ENCODE peak calls at places on chromosome 4, in six cellular contexts. One of them, this sample, is unnamed.
A peak's percentile ranks its signal among the peaks of the same experiment; 100 is the strongest.

GRCh38 chr4:152970102-152970820 is 34.1 kb downstream of the FHDC1 start:
- DNase-seq in foreskin fibroblast: no peak
- DNase-seq in psoas muscle: no peak
- DNase-seq in fibroblast of lung: peak; percentile 90
- DNase-seq in kidney epithelial cell: no peak
- DNase-seq in fibroblast of the aortic adventitia: peak; percentile 51
- DNase-seq in this sample: no peak

GRCh38 chr4:73729534-73730165 is 10.7 kb upstream of the CXCL8 start:
- DNase-seq in foreskin fibroblast: peak; percentile 90
- DNase-seq in psoas muscle: peak; percentile 48
- DNase-seq in fibroblast of lung: peak; percentile 69
- DNase-seq in kidney epithelial cell: no peak
- DNase-seq in fibroblast of the aortic adventitia: peak; percentile 96
- DNase-seq in this sample: peak; percentile 83

GRCh38 chr4:94798808-94799207 is 41.1 kb downstream of the BMPR1B start:
- DNase-seq in foreskin fibroblast: no peak
- DNase-seq in psoas muscle: no peak
- DNase-seq in fibroblast of lung: peak; percentile 76
- DNase-seq in kidney epithelial cell: peak; percentile 50
- DNase-seq in fibroblast of the aortic adventitia: peak; percentile 68
- DNase-seq in this sample: no peak

GRCh38 chr4:40749717-40750460 is at the start of gene NSUN7:
- DNase-seq in foreskin fibroblast: no peak
- DNase-seq in psoas muscle: peak; percentile 18
- DNase-seq in fibroblast of lung: peak; percentile 61
- DNase-seq in kidney epithelial cell: peak; percentile 28
- DNase-seq in fibroblast of the aortic adventitia: no peak
- DNase-seq in this sample: no peak

GRCh38 chr4:44447563-44448504 is 775 bp downstream of the KCTD8 start:
- DNase-seq in foreskin fibroblast: no peak
- DNase-seq in psoas muscle: peak; percentile 39
- DNase-seq in fibroblast of lung: peak; percentile 61
- DNase-seq in kidney epithelial cell: no peak
- DNase-seq in fibroblast of the aortic adventitia: peak; percentile 8
- DNase-seq in this sample: peak; percentile 68

GRCh38 chr4:84698962-84699671 is 116.2 kb downstream of the CDS1 start:
- DNase-seq in foreskin fibroblast: no peak
- DNase-seq in psoas muscle: no peak
- DNase-seq in fibroblast of lung: no peak
- DNase-seq in kidney epithelial cell: no peak
- DNase-seq in fibroblast of the aortic adventitia: no peak
- DNase-seq in this sample: no peak

GRCh38 chr4:91436556-91436955 is 867.2 kb upstream of the GRID2 start:
- DNase-seq in foreskin fibroblast: no peak
- DNase-seq in psoas muscle: no peak
- DNase-seq in fibroblast of lung: no peak
- DNase-seq in kidney epithelial cell: no peak
- DNase-seq in fibroblast of the aortic adventitia: no peak
- DNase-seq in this sample: no peak

GRCh38 chr4:145804134-145804533 is 124.2 kb downstream of the C4orf51 start:
- DNase-seq in foreskin fibroblast: peak; percentile 76
- DNase-seq in psoas muscle: no peak
- DNase-seq in fibroblast of lung: peak; percentile 94
- DNase-seq in kidney epithelial cell: no peak
- DNase-seq in fibroblast of the aortic adventitia: peak; percentile 97
- DNase-seq in this sample: no peak

GRCh38 chr4:38073596-38074234 is 113.5 kb downstream of the PTTG2 start:
- DNase-seq in foreskin fibroblast: no peak
- DNase-seq in psoas muscle: no peak
- DNase-seq in fibroblast of lung: no peak
- DNase-seq in kidney epithelial cell: no peak
- DNase-seq in fibroblast of the aortic adventitia: peak; percentile 73
- DNase-seq in this sample: no peak

GRCh38 chr4:8774071-8774470 is 97.6 kb downstream of the HMX1 start:
- DNase-seq in foreskin fibroblast: no peak
- DNase-seq in psoas muscle: no peak
- DNase-seq in fibroblast of lung: no peak
- DNase-seq in kidney epithelial cell: no peak
- DNase-seq in fibroblast of the aortic adventitia: no peak
- DNase-seq in this sample: no peak

GRCh38 chr4:801436-802124 is 24.3 kb downstream of the CPLX1 start:
- DNase-seq in foreskin fibroblast: no peak
- DNase-seq in psoas muscle: no peak
- DNase-seq in fibroblast of lung: no peak
- DNase-seq in kidney epithelial cell: no peak
- DNase-seq in fibroblast of the aortic adventitia: no peak
- DNase-seq in this sample: no peak

GRCh38 chr4:147009875-147010274 is 64.2 kb upstream of the TTC29 start:
- DNase-seq in foreskin fibroblast: no peak
- DNase-seq in psoas muscle: no peak
- DNase-seq in fibroblast of lung: no peak
- DNase-seq in kidney epithelial cell: no peak
- DNase-seq in fibroblast of the aortic adventitia: no peak
- DNase-seq in this sample: no peak

GRCh38 chr4:14115106-14115505 is 487.6 kb upstream of the BOD1L1 start:
- DNase-seq in foreskin fibroblast: no peak
- DNase-seq in psoas muscle: no peak
- DNase-seq in fibroblast of lung: no peak
- DNase-seq in kidney epithelial cell: no peak
- DNase-seq in fibroblast of the aortic adventitia: no peak
- DNase-seq in this sample: no peak

GRCh38 chr4:153731239-153731638 is 28.6 kb downstream of the RNF175 start:
- DNase-seq in foreskin fibroblast: peak; percentile 98
- DNase-seq in psoas muscle: no peak
- DNase-seq in fibroblast of lung: peak; percentile 75
- DNase-seq in kidney epithelial cell: peak; percentile 70
- DNase-seq in fibroblast of the aortic adventitia: peak; percentile 89
- DNase-seq in this sample: no peak

GRCh38 chr4:16824278-16824806 is 74.1 kb downstream of the LDB2 start:
- DNase-seq in foreskin fibroblast: no peak
- DNase-seq in psoas muscle: no peak
- DNase-seq in fibroblast of lung: peak; percentile 12
- DNase-seq in kidney epithelial cell: no peak
- DNase-seq in fibroblast of the aortic adventitia: no peak
- DNase-seq in this sample: no peak

DNA sequence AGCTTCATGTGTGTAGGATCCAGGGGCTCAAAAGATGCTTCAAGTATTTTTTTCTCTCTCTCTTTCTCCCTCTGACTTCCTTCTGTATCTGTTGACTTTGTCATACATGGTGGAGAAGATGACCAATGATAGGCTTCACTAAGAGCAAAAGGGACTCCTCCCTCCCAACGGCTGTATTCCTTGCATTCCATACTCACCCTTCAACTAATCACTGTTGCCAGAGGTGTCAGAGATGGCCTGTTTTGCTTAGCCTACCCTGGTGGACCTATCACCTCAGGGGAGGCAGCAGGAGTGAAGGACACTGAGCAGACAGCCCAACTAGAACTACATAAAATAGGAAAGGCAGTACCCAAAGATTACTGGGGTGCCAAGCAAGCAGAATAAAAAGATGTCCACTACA is 62.2 kb upstream of the C1QTNF7 start:
- DNase-seq in foreskin fibroblast: no peak
- DNase-seq in psoas muscle: no peak
- DNase-seq in fibroblast of lung: no peak
- DNase-seq in kidney epithelial cell: no peak
- DNase-seq in fibroblast of the aortic adventitia: no peak
- DNase-seq in this sample: no peak
- H3K4me3 ChIP-seq in foreskin fibroblast: no peak overlapping the region
- H3K4me3 ChIP-seq in psoas muscle: no peak overlapping the region
- H3K4me3 ChIP-seq in fibroblast of lung: no peak overlapping the region
- H3K4me3 ChIP-seq in kidney epithelial cell: no peak overlapping the region
- H3K4me3 ChIP-seq in fibroblast of the aortic adventitia: no peak overlapping the region
- H3K4me3 ChIP-seq in this sample: no peak overlapping the region

GRCh38 chr4:139018501-139018900 is 2.9 kb downstream of the NOCT start:
- DNase-seq in foreskin fibroblast: no peak
- DNase-seq in psoas muscle: no peak
- DNase-seq in fibroblast of lung: peak; percentile 43
- DNase-seq in kidney epithelial cell: no peak
- DNase-seq in fibroblast of the aortic adventitia: no peak
- DNase-seq in this sample: no peak
- H3K4me3 ChIP-seq in foreskin fibroblast: peak overlapping the region; percentile 24
- H3K4me3 ChIP-seq in psoas muscle: no peak overlapping the region
- H3K4me3 ChIP-seq in fibroblast of lung: peak overlapping the region; percentile 10
- H3K4me3 ChIP-seq in kidney epithelial cell: no peak overlapping the region
- H3K4me3 ChIP-seq in fibroblast of the aortic adventitia: peak overlapping the region; percentile 47
- H3K4me3 ChIP-seq in this sample: no peak overlapping the region

GRCh38 chr4:65999518-65999871 is 329.2 kb upstream of the EPHA5 start:
- DNase-seq in foreskin fibroblast: no peak
- DNase-seq in psoas muscle: no peak
- DNase-seq in fibroblast of lung: no peak
- DNase-seq in kidney epithelial cell: no peak
- DNase-seq in fibroblast of the aortic adventitia: no peak
- DNase-seq in this sample: no peak
- H3K4me3 ChIP-seq in foreskin fibroblast: no peak overlapping the region
- H3K4me3 ChIP-seq in psoas muscle: no peak overlapping the region
- H3K4me3 ChIP-seq in fibroblast of lung: no peak overlapping the region
- H3K4me3 ChIP-seq in kidney epithelial cell: no peak overlapping the region
- H3K4me3 ChIP-seq in fibroblast of the aortic adventitia: no peak overlapping the region
- H3K4me3 ChIP-seq in this sample: no peak overlapping the region

GRCh38 chr4:173507471-173508385 is 22.3 kb downstream of the HAND2 start:
- DNase-seq in foreskin fibroblast: no peak
- DNase-seq in psoas muscle: no peak
- DNase-seq in fibroblast of lung: no peak
- DNase-seq in kidney epithelial cell: no peak
- DNase-seq in fibroblast of the aortic adventitia: no peak
- DNase-seq in this sample: no peak
- H3K4me3 ChIP-seq in foreskin fibroblast: no peak overlapping the region
- H3K4me3 ChIP-seq in psoas muscle: no peak overlapping the region
- H3K4me3 ChIP-seq in fibroblast of lung: no peak overlapping the region
- H3K4me3 ChIP-seq in kidney epithelial cell: no peak overlapping the region
- H3K4me3 ChIP-seq in fibroblast of the aortic adventitia: no peak overlapping the region
- H3K4me3 ChIP-seq in this sample: no peak overlapping the region

This sample was measured in coronary artery.